ENCODE peak calls at places on chromosomes 2 and 18, in six cellular contexts. C is trophoblast cell, I is H9, D is IMR-90, B is H1, N is mesenchymal stem cell. L is an unnamed sample.

GRCh38 chr2:98445167-98445522 is 487 bp downstream of the INPP4A start:
- DNase-seq in C (no peak), I (no peak), D (no peak), B (no peak), N (peak; percentile 49), L (no peak)

GRCh38 chr2:167875524-167875923 is 371.9 kb downstream of the STK39 start:
- DNase-seq in C (no peak), I (no peak), D (no peak), B (no peak), N (no peak), L (no peak)

GRCh38 chr2:98571121-98571701 is 37.1 kb downstream of the COA5 start:
- DNase-seq in C (no peak), I (no peak), D (no peak), B (no peak), N (no peak), L (no peak)

GRCh38 chr2:224257176-224257575 is 144.7 kb downstream of the FAM124B start:
- DNase-seq in C (no peak), I (no peak), D (peak; percentile 48), B (no peak), N (no peak), L (no peak)

GRCh38 chr2:161709428-161709827 is 85.2 kb downstream of the SLC4A10 start:
- DNase-seq in C (no peak), I (no peak), D (no peak), B (no peak), N (no peak), L (no peak)

GRCh38 chr2:11387100-11387390 is 42.6 kb upstream of the ROCK2 start:
- DNase-seq in C (no peak), I (no peak), D (no peak), B (no peak), N (peak; percentile 43), L (no peak)

GRCh38 chr18:5582849-5583667 is 39.3 kb upstream of the EPB41L3 start:
- DNase-seq in C (peak; percentile 16), I (no peak), D (peak; percentile 62), B (no peak), N (no peak), L (no peak)

GRCh38 chr2:219916261-219916660 is 288.8 kb downstream of the SLC4A3 start:
- DNase-seq in C (no peak), I (no peak), D (no peak), B (no peak), N (no peak), L (no peak)

GRCh38 chr2:41061371-41061770 is 609.5 kb upstream of the SLC8A1 start:
- DNase-seq in C (no peak), I (no peak), D (peak; percentile 16), B (no peak), N (peak; percentile 18), L (no peak)

GRCh38 chr18:69401475-69402218 is 959 bp downstream of the DOK6 start:
- DNase-seq in C (no peak), I (peak; percentile 35), D (peak; percentile 8), B (no peak), N (peak; percentile 36), L (peak; percentile 26)

GRCh38 chr18:57794951-57795728 is 8.0 kb downstream of the ATP8B1 start:
- DNase-seq in C (peak; percentile 50), I (no peak), D (no peak), B (no peak), N (no peak), L (no peak)

GRCh38 chr2:134882773-134883172 is 35.8 kb upstream of the CCNT2 start:
- DNase-seq in C (no peak), I (no peak), D (no peak), B (no peak), N (no peak), L (no peak)

GRCh38 chr18:40866013-40866644 is 1088.9 kb upstream of the PIK3C3 start:
- DNase-seq in C (no peak), I (peak; percentile 36), D (no peak), B (no peak), N (no peak), L (no peak)

GRCh38 chr2:232761301-232761907 is 15.0 kb downstream of the KCNJ13 start:
- DNase-seq in C (peak; percentile 15), I (no peak), D (peak; percentile 41), B (no peak), N (peak; percentile 29), L (no peak)

GRCh38 chr18:21191596-21192307 is 50.3 kb upstream of the GREB1L start:
- DNase-seq in C (peak; percentile 60), I (peak; percentile 75), D (peak; percentile 55), B (peak; percentile 43), N (peak; percentile 61), L (no peak)

GRCh38 chr2:237092920-237093781 is 7.5 kb downstream of the COPS8 start:
- DNase-seq in C (no peak), I (no peak), D (peak; percentile 85), B (no peak), N (peak; percentile 82), L (no peak)

GRCh38 chr2:169715379-169716228 is 18.0 kb upstream of the KLHL23 start:
- DNase-seq in C (no peak), I (no peak), D (peak; percentile 41), B (no peak), N (no peak), L (no peak)

GRCh38 chr2:115160523-115161521 is 718.4 kb downstream of the DPP10 start:
- DNase-seq in C (peak; percentile 17), I (peak; percentile 68), D (no peak), B (no peak), N (peak; percentile 17), L (peak; percentile 68)

GRCh38 chr2:15614545-15615309 is 23.1 kb downstream of the DDX1 start:
- DNase-seq in C (no peak), I (no peak), D (peak; percentile 7), B (no peak), N (peak; percentile 8), L (no peak)

GRCh38 chr2:79935771-79936657 is 368.5 kb downstream of the LRRTM1 start:
- DNase-seq in C (peak; percentile 3), I (peak; percentile 83), D (peak; percentile 84), B (peak; percentile 29), N (peak; percentile 69), L (peak; percentile 49)

GRCh38 chr2:217650716-217651360 is 352.0 kb downstream of the TNS1 start:
- DNase-seq in C (peak; percentile 13), I (peak; percentile 81), D (peak; percentile 66), B (peak; percentile 51), N (peak; percentile 67), L (peak; percentile 69)

DNA sequence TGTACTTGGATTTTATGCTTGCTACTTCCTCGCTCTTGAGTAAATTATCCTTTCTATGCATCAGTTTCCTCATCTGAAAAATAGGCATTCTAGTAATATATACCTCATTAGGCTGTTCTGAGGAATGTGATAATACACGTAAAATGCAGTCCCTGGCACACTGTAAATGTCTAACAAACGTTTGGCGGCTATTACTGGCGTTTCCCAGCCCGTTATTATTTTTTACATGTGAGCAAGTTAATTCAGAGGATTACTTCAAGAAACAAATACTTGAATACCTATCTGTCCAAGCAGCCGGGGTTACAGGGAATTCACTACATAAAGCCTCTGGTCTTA is 586 bp upstream of the C2orf49 start:
- DNase-seq in C (no peak), I (no peak), D (no peak), B (no peak), N (no peak), L (no peak)
- H4K8ac ChIP-seq in C (peak overlapping the region; percentile 90), I (no peak overlapping the region), D (peak overlapping the region; percentile 100), B (no peak overlapping the region), N (no peak overlapping the region), L (no peak overlapping the region)

GRCh38 chr2:37358466-37358865 is 14.0 kb downstream of the QPCT start:
- DNase-seq in C (no peak), I (no peak), D (no peak), B (no peak), N (no peak), L (no peak)

GRCh38 chr2:37356299-37356698 is 11.9 kb downstream of the QPCT start:
- DNase-seq in C (no peak), I (no peak), D (no peak), B (no peak), N (no peak), L (no peak)

GRCh38 chr2:37357053-37357452 is 12.6 kb downstream of the QPCT start:
- DNase-seq in C (no peak), I (no peak), D (peak; percentile 16), B (no peak), N (no peak), L (no peak)

GRCh38 chr2:37355735-37356134 is 11.3 kb downstream of the QPCT start:
- DNase-seq in C (no peak), I (no peak), D (no peak), B (no peak), N (no peak), L (no peak)

GRCh38 chr2:37357461-37358008 is 13.1 kb downstream of the QPCT start:
- DNase-seq in C (no peak), I (no peak), D (no peak), B (no peak), N (no peak), L (no peak)
- H2AFZ ChIP-seq in C (no peak overlapping the region), I (no peak overlapping the region), D (no peak overlapping the region), B (no peak overlapping the region), N (no peak overlapping the region), L (no peak overlapping the region)

DNA sequence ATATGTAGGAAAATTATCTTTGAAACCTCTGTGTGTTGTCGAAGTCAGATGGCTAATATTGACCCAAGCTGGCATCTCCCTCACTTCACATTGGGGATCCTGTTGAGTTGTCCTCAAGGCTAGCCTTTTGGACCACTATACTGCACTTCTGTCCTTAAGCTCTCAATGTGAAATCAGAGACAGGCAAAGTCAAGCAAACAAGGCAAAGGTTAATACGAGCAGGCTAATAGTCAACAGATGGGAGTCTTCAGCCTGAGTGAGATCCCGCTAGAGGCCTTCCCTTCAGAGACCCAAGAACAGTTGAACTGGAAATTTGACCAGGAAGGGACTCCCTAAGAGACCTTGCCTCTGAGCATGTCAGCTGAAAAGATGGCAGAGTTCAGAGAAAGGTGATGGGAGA is 475.4 kb downstream of the PARD3B start:
- DNase-seq in C (no peak), I (no peak), D (no peak), B (no peak), N (no peak), L (no peak)
- H4K8ac ChIP-seq in C (no peak overlapping the region), I (no peak overlapping the region), D (no peak overlapping the region), B (no peak overlapping the region), N (no peak overlapping the region), L (no peak overlapping the region)

GRCh38 chr18:8561123-8561905 is 47.9 kb upstream of the RAB12 start:
- DNase-seq in C (no peak), I (no peak), D (no peak), B (no peak), N (no peak), L (no peak)

GRCh38 chr18:8562914-8563313 is 46.3 kb upstream of the RAB12 start:
- DNase-seq in C (no peak), I (no peak), D (no peak), B (no peak), N (no peak), L (no peak)

GRCh38 chr18:8556424-8556823 is 52.8 kb upstream of the RAB12 start:
- DNase-seq in C (no peak), I (no peak), D (no peak), B (no peak), N (no peak), L (no peak)

GRCh38 chr18:8559612-8560011 is 49.6 kb upstream of the RAB12 start:
- DNase-seq in C (no peak), I (no peak), D (peak; percentile 18), B (no peak), N (peak; percentile 28), L (no peak)

DNA sequence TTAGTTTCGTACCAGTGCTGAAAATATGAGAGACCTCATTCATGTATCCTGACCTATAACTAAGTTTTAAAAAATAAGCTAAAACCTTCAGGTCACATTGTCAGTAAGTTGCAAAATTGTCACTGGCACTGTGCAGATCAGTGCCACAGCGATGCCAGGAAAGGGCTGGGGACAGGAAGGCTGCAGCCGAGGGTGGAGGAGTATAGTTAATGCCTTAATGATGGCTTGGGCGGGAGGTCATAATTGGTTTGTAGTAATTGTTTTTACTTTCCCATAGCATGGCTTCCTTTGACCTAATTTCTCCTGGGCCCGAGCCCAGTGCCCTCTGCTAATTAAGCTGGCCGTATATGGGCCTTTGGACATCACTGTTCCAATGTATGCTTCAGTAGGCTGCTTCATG is 47.2 kb upstream of the RAB12 start:
- DNase-seq in C (no peak), I (no peak), D (no peak), B (no peak), N (no peak), L (no peak)
- H2AFZ ChIP-seq in C (no peak overlapping the region), I (no peak overlapping the region), D (no peak overlapping the region), B (no peak overlapping the region), N (no peak overlapping the region), L (no peak overlapping the region)